ENCODE peak calls at places on chromosomes 16 and 17, in ten cellular contexts. R is hepatocyte; Z is PC-3; I is heart left ventricle; U is ovary; P is stomach; V is GM23248; Q is CD4-positive, alpha-beta memory T cell; O is esophagus muscularis mucosa; H is tibial nerve. C is an unnamed sample. For H3K4me1 and H3K9me3, the result is how much of the 10 kb centered on the place peaks cover.

GRCh38 chr17:77449373-77449907 is 308.7 kb downstream of the SEC14L1 start:
- DNase-seq in R (no peak), Z (no peak), I (no peak), U (no peak), P (no peak), V (no peak), Q (no peak), O (no peak), H (no peak), C (no peak)

GRCh38 chr17:1179635-1180433 is at the start of gene ABR:
- DNase-seq in R (peak), Z (no peak), I (peak), U (peak), P (peak), V (peak), Q (peak), O (no peak), H (no peak), C (peak)

GRCh38 chr17:42704495-42705494 is 22.5 kb downstream of the CNTNAP1 start:
- DNase-seq in R (no peak), Z (no peak), I (no peak), U (no peak), P (no peak), V (no peak), Q (no peak), O (no peak), H (no peak), C (no peak)

GRCh38 chr17:17669081-17669850 is 12.0 kb upstream of the RAI1 start:
- DNase-seq in R (no peak), Z (no peak), I (no peak), U (no peak), P (no peak), V (no peak), Q (no peak), O (no peak), H (no peak), C (no peak)

GRCh38 chr16:55543470-55543869 is 23.0 kb upstream of the CAPNS2 start:
- DNase-seq in R (peak), Z (peak), I (no peak), U (no peak), P (no peak), V (peak), Q (no peak), O (no peak), H (no peak), C (no peak)

GRCh38 chr17:55577011-55577586 is 65.8 kb upstream of the SMIM36 start:
- DNase-seq in R (peak), Z (peak), I (peak), U (peak), P (no peak), V (peak), Q (peak), O (no peak), H (peak), C (peak)

GRCh38 chr17:83099570-83100181 is 20.3 kb downstream of the METRNL start:
- DNase-seq in R (peak), Z (no peak), I (no peak), U (peak), P (peak), V (peak), Q (no peak), O (no peak), H (no peak), C (peak)

GRCh38 chr17:66255527-66255971 is 26.3 kb upstream of the APOH start:
- DNase-seq in R (no peak), Z (no peak), I (no peak), U (no peak), P (no peak), V (no peak), Q (peak), O (no peak), H (no peak), C (no peak)

GRCh38 chr17:42767512-42767911 is 5.7 kb upstream of the VPS25 start:
- DNase-seq in R (no peak), Z (no peak), I (no peak), U (no peak), P (no peak), V (no peak), Q (no peak), O (no peak), H (no peak), C (no peak)

GRCh38 chr16:55367301-55367745 is 43.3 kb downstream of the IRX6 start:
- DNase-seq in R (no peak), Z (no peak), I (no peak), U (no peak), P (no peak), V (peak), Q (no peak), O (no peak), H (no peak), C (no peak)

GRCh38 chr17:5557485-5557884 is 26.8 kb downstream of the NLRP1 start:
- DNase-seq in R (no peak), Z (peak), I (no peak), U (no peak), P (no peak), V (peak), Q (no peak), O (no peak), H (no peak), C (no peak)

GRCh38 chr16:73052441-73053030 is 4.6 kb upstream of the ZFHX3 start:
- DNase-seq in R (no peak), Z (no peak), I (no peak), U (no peak), P (no peak), V (no peak), Q (no peak), O (no peak), H (no peak), C (no peak)

GRCh38 chr17:31195305-31195704 is 100.5 kb downstream of the NF1 start:
- DNase-seq in R (no peak), Z (no peak), I (no peak), U (no peak), P (no peak), V (no peak), Q (no peak), O (no peak), H (no peak), C (no peak)

GRCh38 chr16:59881366-59881765 is 1147.2 kb upstream of the GOT2 start:
- DNase-seq in R (no peak), Z (no peak), I (no peak), U (no peak), P (no peak), V (no peak), Q (no peak), O (no peak), H (no peak), C (no peak)

GRCh38 chr17:63276376-63276775 is 169.7 kb downstream of the CYB561 start:
- DNase-seq in R (no peak), Z (no peak), I (no peak), U (no peak), P (no peak), V (no peak), Q (no peak), O (no peak), H (no peak), C (no peak)

GRCh38 chr17:57874434-57875108 is 24.7 kb upstream of the MRPS23 start:
- DNase-seq in R (peak), Z (no peak), I (peak), U (peak), P (no peak), V (peak), Q (no peak), O (no peak), H (peak), C (peak)

GRCh38 chr16:74271879-74272278 is 24.7 kb upstream of the PSMD7 start:
- DNase-seq in R (no peak), Z (no peak), I (no peak), U (no peak), P (no peak), V (peak), Q (no peak), O (no peak), H (no peak), C (no peak)

GRCh38 chr16:11691771-11692170 is 23.5 kb downstream of the SNN start:
- DNase-seq in R (no peak), Z (no peak), I (no peak), U (no peak), P (no peak), V (no peak), Q (no peak), O (no peak), H (no peak), C (no peak)

DNA sequence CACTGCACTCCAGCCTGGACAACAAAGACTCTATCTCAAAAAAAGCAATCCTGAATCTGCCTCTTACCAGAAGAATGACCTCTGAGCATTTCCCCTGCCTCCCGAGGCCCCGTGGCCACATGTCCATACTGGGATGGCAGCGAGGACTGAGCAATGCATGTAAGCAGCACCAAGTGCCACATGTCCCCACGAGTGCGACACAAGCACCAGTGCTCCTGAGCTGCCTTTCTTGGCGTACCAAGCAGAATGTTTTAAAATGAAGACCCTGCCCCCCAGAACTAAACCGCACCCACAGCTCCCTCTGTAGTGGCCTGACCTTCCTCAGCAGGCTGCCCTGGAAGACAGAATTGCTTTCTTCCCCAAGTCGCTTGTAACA is 373.3 kb downstream of the SLC39A11 start:
- DNase-seq in R (no peak), Z (no peak), I (no peak), U (no peak), P (no peak), V (no peak), Q (no peak), O (no peak), H (no peak), C (no peak)
- H3K27ac ChIP-seq in R (no peak), Z (no peak), I (no peak), U (no peak), P (no peak), V (no peak), Q (no peak), O (no peak), H (peak), C (no peak)

GRCh38 chr17:38873646-38874380 is 4.0 kb downstream of the LASP1 start:
- DNase-seq in R (no peak), Z (no peak), I (no peak), U (peak), P (peak), V (peak), Q (no peak), O (no peak), H (no peak), C (peak)

GRCh38 chr17:38877130-38877851 is 7.4 kb downstream of the LASP1 start:
- DNase-seq in R (no peak), Z (no peak), I (no peak), U (peak), P (no peak), V (no peak), Q (peak), O (no peak), H (no peak), C (peak)

GRCh38 chr17:38872671-38873385 is 3.0 kb downstream of the LASP1 start:
- DNase-seq in R (peak), Z (no peak), I (no peak), U (no peak), P (peak), V (peak), Q (no peak), O (no peak), H (no peak), C (peak)

GRCh38 chr17:38875477-38876080 is 5.7 kb downstream of the LASP1 start:
- DNase-seq in R (no peak), Z (no peak), I (no peak), U (peak), P (no peak), V (peak), Q (no peak), O (no peak), H (no peak), C (no peak)

DNA sequence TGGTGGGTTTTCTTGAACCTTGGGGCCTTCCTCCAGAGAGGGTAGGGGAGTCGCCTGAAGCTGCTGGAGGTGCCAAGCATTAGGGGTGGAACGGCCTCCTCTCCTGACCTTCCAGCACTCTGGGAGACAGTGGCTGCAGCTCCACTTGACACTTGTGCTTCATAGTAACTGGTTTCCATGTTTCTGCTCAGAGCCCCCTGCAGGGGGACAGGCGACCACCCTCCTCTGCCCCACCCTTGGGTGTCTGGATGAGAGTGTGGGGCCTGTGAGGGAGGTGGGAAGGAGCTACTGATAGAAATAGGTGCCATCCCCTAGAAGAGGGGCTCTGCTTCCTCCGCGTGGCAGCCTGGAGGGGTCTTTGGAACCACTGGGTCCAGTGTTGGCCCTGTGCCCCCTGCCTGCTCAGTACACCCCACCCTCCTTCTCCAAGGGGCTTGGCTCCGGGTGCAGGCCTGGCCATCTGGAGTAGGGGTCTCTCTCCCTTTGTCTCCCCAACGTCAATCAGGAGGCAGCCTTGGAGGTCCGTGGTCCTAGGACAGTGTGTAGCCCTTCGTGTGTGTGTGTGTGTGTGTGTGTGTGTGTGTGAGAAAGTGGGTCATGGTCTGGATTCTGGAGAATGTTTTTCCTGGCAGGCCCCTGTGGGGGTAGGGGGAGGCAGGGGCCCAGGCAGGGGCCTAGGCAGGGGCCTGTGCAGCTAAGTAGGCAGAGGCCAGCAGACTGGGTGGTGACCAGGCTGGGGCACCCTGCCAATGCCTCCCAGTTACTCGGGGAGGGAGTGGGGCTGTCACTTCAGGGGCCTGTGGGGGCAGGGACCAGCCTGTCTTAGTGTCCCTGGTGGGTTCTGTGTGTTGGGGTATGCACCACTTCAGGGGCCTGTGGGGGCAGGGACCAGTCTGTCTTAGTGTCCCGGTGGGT is 4.9 kb downstream of the LASP1 start:
- DNase-seq in R (no peak), Z (no peak), I (no peak), U (peak), P (no peak), V (peak), Q (no peak), O (no peak), H (no peak), C (no peak)
- H3K4me1 ChIP-seq in R (half or more), Z (under half), I (half or more), U (under half), P (half or more), V (half or more), Q (half or more), O (half or more), H (under half), C (half or more)

GRCh38 chr16:31767267-31767666 is 106.3 kb upstream of the ZNF267 start:
- DNase-seq in R (no peak), Z (no peak), I (no peak), U (no peak), P (no peak), V (no peak), Q (no peak), O (no peak), H (no peak), C (no peak)

DNA sequence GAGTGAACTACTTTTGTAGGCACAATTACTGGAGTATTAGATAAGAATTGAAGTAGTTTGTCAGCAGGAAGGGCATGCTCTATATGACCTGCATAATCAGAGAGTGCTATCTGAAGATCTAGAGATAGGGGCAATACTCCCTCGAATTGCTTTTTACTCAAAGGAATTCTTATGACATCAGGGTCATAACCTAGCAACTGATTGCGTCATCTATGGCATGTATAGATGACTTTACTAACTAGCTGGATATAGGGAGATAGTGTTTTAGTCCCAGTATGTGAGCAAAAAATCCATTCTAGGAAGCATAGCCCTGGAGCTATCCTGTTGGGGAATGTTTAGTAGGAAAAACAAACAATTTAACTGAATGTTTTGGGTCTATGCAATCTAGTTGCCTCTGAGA is 109.5 kb upstream of the ZNF267 start:
- DNase-seq in R (no peak), Z (no peak), I (no peak), U (no peak), P (no peak), V (no peak), Q (no peak), O (no peak), H (no peak), C (no peak)
- H3K9me3 ChIP-seq in R (under half), Z (under half), I (under half), U (under half), P (half or more), V (under half), Q (half or more), O (half or more), H (under half), C (half or more)

GRCh38 chr17:27384261-27384701 is 72.0 kb upstream of the KSR1 start:
- DNase-seq in R (no peak), Z (peak), I (peak), U (no peak), P (peak), V (peak), Q (no peak), O (no peak), H (no peak), C (peak)

GRCh38 chr17:27386206-27387075 is 69.8 kb upstream of the KSR1 start:
- DNase-seq in R (no peak), Z (no peak), I (no peak), U (no peak), P (no peak), V (no peak), Q (no peak), O (no peak), H (no peak), C (no peak)

GRCh38 chr17:27384721-27385120 is 71.5 kb upstream of the KSR1 start:
- DNase-seq in R (no peak), Z (no peak), I (no peak), U (no peak), P (no peak), V (peak), Q (no peak), O (no peak), H (no peak), C (no peak)

GRCh38 chr17:27382025-27382424 is 74.2 kb upstream of the KSR1 start:
- DNase-seq in R (no peak), Z (no peak), I (no peak), U (no peak), P (no peak), V (no peak), Q (no peak), O (no peak), H (no peak), C (no peak)

DNA sequence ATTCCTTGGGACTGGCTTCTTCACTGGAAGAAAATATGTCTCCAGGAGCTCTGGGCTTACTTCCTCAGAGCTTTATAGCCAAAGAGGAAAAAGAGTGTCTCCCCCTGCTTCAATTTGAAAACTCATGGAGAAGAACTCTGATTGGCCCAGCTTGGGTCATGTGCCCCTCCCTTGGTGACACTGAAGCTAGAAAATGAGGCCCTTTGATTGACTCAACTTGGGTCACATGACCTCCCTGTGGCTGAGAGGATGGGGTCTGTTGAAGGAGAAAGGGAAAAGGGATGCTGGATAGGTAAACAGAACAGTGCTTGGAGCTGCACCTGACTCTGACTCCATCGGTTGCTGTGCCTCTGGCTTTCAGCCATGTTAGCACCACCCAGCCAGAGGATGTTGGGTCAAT is 70.6 kb upstream of the KSR1 start:
- DNase-seq in R (no peak), Z (no peak), I (no peak), U (no peak), P (no peak), V (no peak), Q (no peak), O (no peak), H (no peak), C (no peak)
- H3K27ac ChIP-seq in R (no peak), Z (no peak), I (no peak), U (no peak), P (no peak), V (no peak), Q (no peak), O (no peak), H (no peak), C (no peak)